ENCODE peak calls at places on chromosomes 1 and 21, in five cellular contexts. Z is esophagus muscularis mucosa, N is A549, R is dorsolateral prefrontal cortex, F is fibroblast of mammary gland. A is an unnamed sample.

GRCh38 chr1:158117854-158118691 is 62.6 kb upstream of the CD1D start:
- DNase-seq in Z (no peak), N (peak; percentile 81), R (no peak), F (peak; percentile 63), A (peak; percentile 73)

GRCh38 chr1:3795453-3796214 is 664 bp downstream of the LRRC47 start:
- DNase-seq in Z (no peak), N (no peak), R (no peak), F (no peak), A (no peak)

GRCh38 chr21:34946385-34947121 is 102.5 kb downstream of the RUNX1 start:
- DNase-seq in Z (no peak), N (no peak), R (no peak), F (no peak), A (no peak)

GRCh38 chr1:225508538-225509375 is 80.9 kb upstream of the LBR start:
- DNase-seq in Z (no peak), N (peak; percentile 92), R (no peak), F (peak; percentile 99), A (no peak)

GRCh38 chr1:90504509-90504908 is 212.6 kb downstream of the BARHL2 start:
- DNase-seq in Z (no peak), N (no peak), R (no peak), F (no peak), A (no peak)

GRCh38 chr21:45347712-45348477 is 57.1 kb upstream of the COL18A1 start:
- DNase-seq in Z (no peak), N (no peak), R (no peak), F (no peak), A (no peak)

GRCh38 chr1:230867119-230867902 is 1.0 kb downstream of the C1orf198 start:
- DNase-seq in Z (no peak), N (no peak), R (no peak), F (peak; percentile 42), A (no peak)

GRCh38 chr1:184574588-184574987 is 180.1 kb downstream of the EDEM3 start:
- DNase-seq in Z (no peak), N (no peak), R (no peak), F (no peak), A (no peak)

GRCh38 chr1:45491464-45492260 is 699 bp upstream of the TESK2 start:
- DNase-seq in Z (no peak), N (no peak), R (no peak), F (no peak), A (no peak)

GRCh38 chr1:221751267-221751887 is 9.5 kb upstream of the DUSP10 start:
- DNase-seq in Z (no peak), N (no peak), R (no peak), F (no peak), A (no peak)

GRCh38 chr1:68313736-68314594 is 81.6 kb upstream of the WLS start:
- DNase-seq in Z (no peak), N (no peak), R (no peak), F (no peak), A (no peak)

GRCh38 chr1:72623299-72623708 is 341.0 kb upstream of the NEGR1 start:
- DNase-seq in Z (no peak), N (no peak), R (no peak), F (peak; percentile 56), A (no peak)

GRCh38 chr1:188904201-188904600 is 1573.5 kb downstream of the BRINP3 start:
- DNase-seq in Z (no peak), N (no peak), R (no peak), F (no peak), A (no peak)

GRCh38 chr1:234956821-234957329 is 171.8 kb downstream of the TOMM20 start:
- DNase-seq in Z (no peak), N (no peak), R (no peak), F (no peak), A (no peak)

GRCh38 chr1:24720152-24720551 is 25.1 kb upstream of the CLIC4 start:
- DNase-seq in Z (peak; percentile 96), N (no peak), R (no peak), F (peak; percentile 97), A (no peak)

GRCh38 chr1:30090421-30090820 is 633.0 kb downstream of the MATN1 start:
- DNase-seq in Z (no peak), N (no peak), R (no peak), F (no peak), A (no peak)

GRCh38 chr1:30088594-30089556 is 634.5 kb downstream of the MATN1 start:
- DNase-seq in Z (no peak), N (no peak), R (no peak), F (no peak), A (peak; percentile 55)

GRCh38 chr1:30084909-30085571 is 638.3 kb downstream of the MATN1 start:
- DNase-seq in Z (no peak), N (no peak), R (no peak), F (no peak), A (no peak)

GRCh38 chr1:30085814-30086770 is 637.3 kb downstream of the MATN1 start:
- DNase-seq in Z (no peak), N (peak; percentile 10), R (peak; percentile 58), F (peak; percentile 17), A (peak; percentile 84)

GRCh38 chr1:30087465-30087864 is 635.9 kb downstream of the MATN1 start:
- DNase-seq in Z (no peak), N (peak; percentile 23), R (no peak), F (no peak), A (no peak)
- TF ChIP-seq CTCF in Z (no peak), N (no peak), R (no peak), F (peak; percentile 39), A (no peak)

GRCh38 chr1:64246294-64246917 is 43.0 kb downstream of the UBE2U start:
- DNase-seq in Z (no peak), N (peak; percentile 24), R (no peak), F (peak; percentile 59), A (no peak)

GRCh38 chr1:64248065-64248464 is 44.6 kb downstream of the UBE2U start:
- DNase-seq in Z (no peak), N (no peak), R (no peak), F (no peak), A (no peak)

DNA sequence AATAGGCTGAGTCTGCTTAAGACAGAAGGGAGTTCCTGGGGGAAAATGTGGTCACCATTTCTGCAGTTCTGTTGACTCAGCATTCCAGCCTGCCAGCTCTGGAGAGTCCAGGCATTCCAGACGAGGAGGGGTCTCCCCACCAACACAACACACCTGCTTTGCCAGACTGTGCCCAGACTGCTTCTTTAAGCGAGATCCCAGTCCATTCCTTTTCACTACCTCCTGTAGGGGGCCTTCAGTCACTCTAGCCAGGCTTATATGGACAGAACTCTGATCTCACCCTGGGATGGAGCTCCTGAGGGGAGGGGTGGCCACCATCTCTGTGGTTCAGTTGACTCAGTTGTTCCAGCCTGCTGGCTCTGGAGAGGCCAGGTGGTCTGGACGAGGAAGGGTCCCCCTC is 48.5 kb downstream of the UBE2U start:
- DNase-seq in Z (no peak), N (no peak), R (no peak), F (no peak), A (no peak)
- TF ChIP-seq CTCF in Z (no peak), N (no peak), R (no peak), F (peak; percentile 29), A (no peak)

DNA sequence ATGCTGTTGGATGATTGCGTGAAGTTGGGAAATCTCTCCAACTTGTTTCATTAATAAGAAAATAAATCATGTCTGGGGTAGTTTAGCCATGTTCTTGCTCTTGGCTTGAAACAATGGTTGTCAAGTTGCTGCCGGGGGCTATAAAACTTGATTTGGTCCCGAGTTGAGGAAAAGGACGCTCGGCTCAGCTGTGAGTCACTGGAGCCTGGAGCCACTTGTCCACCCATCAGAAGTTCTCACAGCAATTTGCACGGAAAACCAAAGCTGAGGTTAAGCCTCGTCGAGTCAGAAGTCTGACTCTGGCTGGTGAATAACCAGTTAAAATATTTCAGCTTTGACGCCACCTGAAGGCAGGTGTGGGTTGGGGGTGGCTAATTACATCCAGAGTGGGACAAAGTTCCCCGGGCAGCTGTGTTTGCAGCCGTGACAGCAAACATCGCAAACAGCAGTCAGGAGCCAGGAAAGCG is 19.7 kb upstream of the RIPK4 start:
- DNase-seq in Z (no peak), N (no peak), R (no peak), F (no peak), A (no peak)
- TF ChIP-seq CTCF in Z (no peak), N (no peak), R (no peak), F (no peak), A (no peak)

DNA sequence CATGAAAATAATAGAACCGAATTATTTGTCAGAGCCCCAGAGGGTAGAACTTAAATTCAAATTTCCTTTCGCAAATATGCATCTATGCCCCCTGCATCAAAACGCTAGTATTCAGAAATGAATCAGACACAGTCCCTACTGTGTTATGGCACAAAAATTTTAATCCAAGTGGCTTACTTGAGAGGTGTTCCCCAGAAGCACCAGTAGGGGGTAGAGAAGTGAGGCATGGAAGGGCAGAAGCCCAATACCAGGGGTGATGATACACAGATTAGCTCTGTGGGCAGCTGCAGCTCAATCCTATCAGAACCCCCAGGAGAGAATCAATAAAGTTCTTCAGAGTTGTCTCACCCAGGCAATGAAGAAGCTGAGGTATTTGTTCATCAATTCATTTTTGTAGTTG is 342.2 kb downstream of the OMA1 start:
- DNase-seq in Z (no peak), N (no peak), R (no peak), F (no peak), A (no peak)
- TF ChIP-seq CTCF in Z (no peak), N (no peak), R (no peak), F (peak; percentile 19), A (no peak)

GRCh38 chr1:95953005-95953404 is 719.0 kb downstream of the RWDD3 start:
- DNase-seq in Z (no peak), N (no peak), R (no peak), F (peak; percentile 31), A (no peak)
- TF ChIP-seq CTCF in Z (peak; percentile 17), N (no peak), R (peak; percentile 23), F (peak; percentile 15), A (peak; percentile 20)

DNA sequence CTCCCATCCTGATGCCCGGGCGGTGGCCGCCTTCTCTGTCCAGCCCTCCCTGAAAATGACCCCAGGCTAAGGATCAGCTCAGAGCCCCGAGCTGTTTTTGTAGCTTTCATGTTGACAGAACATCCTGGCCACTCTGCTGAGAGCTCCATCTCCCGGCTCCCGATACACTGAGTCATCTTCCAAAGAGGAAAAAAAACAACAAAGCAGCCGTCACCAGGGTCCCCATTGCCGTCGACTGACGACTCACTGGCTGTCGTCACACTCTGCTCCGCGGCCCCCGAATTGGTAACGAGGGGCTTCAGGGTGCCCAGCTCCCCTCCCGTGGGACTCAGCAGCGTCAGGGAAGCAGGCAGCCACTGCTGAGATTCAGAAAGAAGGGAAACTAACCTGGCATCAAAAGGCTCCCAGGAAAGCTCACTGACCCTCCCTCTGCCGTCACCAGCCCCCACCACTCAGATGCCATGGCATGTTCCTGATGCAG is 67.2 kb downstream of the CD46 start:
- DNase-seq in Z (no peak), N (peak; percentile 46), R (no peak), F (peak; percentile 80), A (no peak)
- TF ChIP-seq CTCF in Z (no peak), N (no peak), R (no peak), F (no peak), A (no peak)

GRCh38 chr1:88973520-88974137 is 18.8 kb downstream of the KYAT3 start:
- DNase-seq in Z (no peak), N (peak; percentile 6), R (no peak), F (peak; percentile 66), A (no peak)
- TF ChIP-seq CTCF in Z (peak; percentile 47), N (peak; percentile 52), R (peak; percentile 49), F (peak; percentile 53), A (peak; percentile 90)

A was measured in mesothelial cell of epicardium.